ENCODE peak calls at places on chromosomes 5 and 9, in five cellular contexts. H is uterus, W is pancreas, L is body of pancreas, Z is transverse colon. A is an unnamed sample.
A peak's percentile ranks its signal among the peaks of the same experiment; 100 is the strongest.

GRCh38 chr5:151319334-151319733 is 15.8 kb upstream of the SLC36A3 start:
- DNase-seq in L (no peak), Z (peak; percentile 9), W (no peak), H (peak; percentile 17), A (no peak)

GRCh38 chr5:75623846-75624245 is 12.6 kb downstream of the ANKDD1B start:
- DNase-seq in Z (no peak), H (no peak), L (no peak), W (no peak), A (no peak)

GRCh38 chr5:167057665-167058064 is 1233.8 kb upstream of the WWC1 start:
- DNase-seq in L (no peak), W (no peak), Z (no peak), H (no peak), A (no peak)

GRCh38 chr9:105206821-105207699 is 37.4 kb upstream of the SLC44A1 start:
- DNase-seq in H (peak; percentile 55), L (no peak), W (no peak), Z (no peak), A (no peak)

GRCh38 chr5:2293906-2294305 is 411.2 kb upstream of the IRX4 start:
- DNase-seq in L (no peak), Z (no peak), W (no peak), H (no peak), A (no peak)

GRCh38 chr5:150186796-150187356 is 3.0 kb upstream of the SLC6A7 start:
- DNase-seq in H (no peak), Z (no peak), L (no peak), W (no peak), A (no peak)

GRCh38 chr5:55853271-55853670 is 2.1 kb downstream of the IL31RA start:
- DNase-seq in Z (no peak), H (no peak), W (no peak), L (no peak), A (no peak)

GRCh38 chr5:92613546-92613945 is 967.5 kb downstream of the NR2F1-AS1 start:
- DNase-seq in Z (no peak), L (no peak), H (no peak), W (no peak), A (no peak)

GRCh38 chr5:160477266-160477970 is 55.8 kb downstream of the PTTG1 start:
- DNase-seq in L (no peak), W (no peak), H (no peak), Z (no peak), A (no peak)

GRCh38 chr9:93207860-93208734 is 24.2 kb downstream of the WNK2 start:
- DNase-seq in L (no peak), Z (no peak), H (no peak), W (no peak), A (no peak)
- H3K4me3 ChIP-seq in L (no peak overlapping the region), Z (no peak overlapping the region), H (no peak overlapping the region), W (no peak overlapping the region), A (no peak overlapping the region)

DNA sequence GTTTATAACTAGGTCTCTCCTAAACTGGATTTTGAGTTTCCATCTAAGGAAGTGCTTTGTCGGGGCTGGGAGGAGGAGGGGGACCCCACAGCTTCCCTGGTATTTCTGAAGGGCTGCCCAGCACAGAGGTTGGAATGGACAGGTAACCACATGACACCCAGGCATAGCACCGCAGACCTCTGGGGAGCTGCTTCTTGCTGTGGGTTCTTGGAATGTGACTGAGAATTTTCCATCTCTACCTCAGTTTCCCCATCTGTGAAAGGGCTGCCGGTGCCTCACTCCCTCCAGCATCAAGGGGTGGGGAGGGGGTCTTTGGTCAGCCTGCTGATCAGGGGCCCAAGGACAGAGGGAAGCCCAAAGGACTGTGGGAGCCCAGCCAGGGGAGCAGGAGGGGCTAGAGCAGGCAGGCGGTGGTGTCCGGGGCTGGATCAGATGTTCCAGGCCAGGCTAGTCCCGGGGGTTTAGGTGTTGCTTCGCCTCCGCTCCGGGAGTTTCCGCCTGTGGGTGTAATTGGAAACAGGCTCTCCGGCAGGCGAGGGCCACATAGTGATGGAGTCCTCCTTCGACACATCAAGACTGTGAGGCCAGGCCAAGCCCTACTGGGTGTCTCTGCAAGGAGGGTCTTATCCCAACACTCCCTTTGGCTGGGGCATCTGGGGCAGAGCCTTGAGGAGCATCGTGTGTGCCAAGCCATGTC is 3.3 kb downstream of the OLFML2A start:
- DNase-seq in L (no peak), W (peak; percentile 13), H (no peak), Z (peak; percentile 13), A (peak; percentile 80)
- H3K4me3 ChIP-seq in L (no peak overlapping the region), W (no peak overlapping the region), H (peak overlapping the region; percentile 15), Z (no peak overlapping the region), A (no peak overlapping the region)

DNA sequence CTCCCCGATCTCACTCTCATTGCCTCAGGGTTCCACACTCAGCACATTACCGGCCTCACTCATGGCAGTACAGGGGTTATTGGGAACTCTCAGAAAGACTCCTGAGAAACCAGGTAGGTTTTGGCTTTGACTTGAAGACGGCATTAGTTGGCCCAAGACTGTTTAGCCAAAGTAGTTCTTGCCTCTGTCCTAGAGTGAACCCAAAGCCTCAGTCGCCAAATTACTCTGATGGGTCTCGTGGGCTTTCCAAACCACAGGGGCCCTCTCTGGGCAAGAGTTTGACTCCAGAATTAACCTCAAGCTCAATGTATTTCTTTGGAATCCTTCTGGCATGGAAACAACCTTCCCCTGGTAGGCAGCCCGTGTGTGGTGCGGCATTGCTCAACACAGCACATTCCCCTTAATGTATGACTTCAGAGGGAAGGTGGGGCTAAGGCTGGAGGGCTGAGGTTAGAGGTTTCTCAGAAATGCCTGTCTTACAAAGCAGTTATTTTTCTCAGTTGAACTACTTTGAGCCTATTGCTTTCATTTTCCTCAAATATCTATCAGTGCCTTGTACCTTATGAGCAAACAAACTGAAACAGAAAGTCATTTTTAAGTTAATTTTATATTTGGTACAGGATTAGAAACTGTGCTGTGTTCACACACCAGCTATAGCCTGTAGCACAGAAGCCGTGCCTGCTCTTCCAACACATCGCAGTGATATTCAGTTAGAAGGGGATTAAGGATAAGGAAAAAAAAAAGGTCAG is 123.8 kb upstream of the HAPLN1 start:
- DNase-seq in Z (peak; percentile 11), W (no peak), L (no peak), H (no peak), A (no peak)
- H3K4me3 ChIP-seq in Z (no peak overlapping the region), W (no peak overlapping the region), L (no peak overlapping the region), H (no peak overlapping the region), A (peak overlapping the region; percentile 3)

GRCh38 chr5:1103505-1104326 is 8.1 kb downstream of the SLC12A7 start:
- DNase-seq in W (peak; percentile 68), L (peak; percentile 76), H (peak; percentile 50), Z (peak; percentile 79), A (no peak)

GRCh38 chr5:1105350-1106265 is 6.3 kb downstream of the SLC12A7 start:
- DNase-seq in Z (peak; percentile 88), L (peak; percentile 58), W (no peak), H (no peak), A (no peak)

GRCh38 chr5:1106385-1107166 is 5.3 kb downstream of the SLC12A7 start:
- DNase-seq in Z (no peak), H (no peak), W (no peak), L (no peak), A (no peak)

GRCh38 chr5:1103093-1103492 is 8.8 kb downstream of the SLC12A7 start:
- DNase-seq in W (no peak), L (no peak), Z (no peak), H (no peak), A (no peak)

GRCh38 chr5:1104327-1105006 is 7.4 kb downstream of the SLC12A7 start:
- DNase-seq in H (no peak), Z (no peak), W (no peak), L (no peak), A (no peak)
- H3K4me3 ChIP-seq in H (no peak overlapping the region), Z (no peak overlapping the region), W (no peak overlapping the region), L (no peak overlapping the region), A (peak overlapping the region; percentile 25)

GRCh38 chr5:36657563-36657995 is 51.2 kb downstream of the SLC1A3 start:
- DNase-seq in H (peak; percentile 55), W (peak; percentile 52), Z (no peak), L (peak; percentile 61), A (peak; percentile 76)
- H3K4me3 ChIP-seq in H (no peak overlapping the region), W (no peak overlapping the region), Z (no peak overlapping the region), L (no peak overlapping the region), A (no peak overlapping the region)

A was measured in suprapubic skin.